ENCODE peak calls at places on chromosomes 6 and 20, in eight cellular contexts. B is cardiac muscle cell, D is WTC11, A is B cell, F is breast epithelium, W is choroid plexus epithelial cell, T is RWPE1, L is lung. O is an unnamed sample.

GRCh38 chr6:111646942-111647341 is 41.3 kb upstream of the TRAF3IP2 start:
- DNase-seq in B (no peak), D (no peak), A (no peak), F (no peak), W (peak; percentile 93), T (no peak), L (no peak), O (peak; percentile 19)

GRCh38 chr20:23492292-23492691 is 1.4 kb downstream of the CST8 start:
- DNase-seq in B (no peak), D (no peak), A (no peak), F (no peak), W (no peak), T (no peak), L (no peak), O (no peak)

GRCh38 chr20:58714340-58714922 is 21.8 kb downstream of the NPEPL1 start:
- DNase-seq in B (no peak), D (peak; percentile 9), A (no peak), F (no peak), W (no peak), T (no peak), L (peak; percentile 25), O (no peak)

GRCh38 chr6:109877028-109877726 is 100.9 kb upstream of the GPR6 start:
- DNase-seq in B (no peak), D (no peak), A (no peak), F (no peak), W (no peak), T (no peak), L (no peak), O (no peak)

GRCh38 chr20:57505991-57506390 is 18.9 kb downstream of the CTCFL start:
- DNase-seq in B (no peak), D (no peak), A (no peak), F (no peak), W (no peak), T (no peak), L (no peak), O (no peak)

GRCh38 chr6:34041385-34041784 is 104.5 kb downstream of the GRM4 start:
- DNase-seq in B (no peak), D (no peak), A (no peak), F (no peak), W (no peak), T (no peak), L (no peak), O (no peak)

GRCh38 chr6:163533443-163533842 is 118.9 kb downstream of the QKI start:
- DNase-seq in B (no peak), D (no peak), A (no peak), F (no peak), W (peak; percentile 98), T (peak; percentile 66), L (no peak), O (peak; percentile 87)

GRCh38 chr6:135170849-135171248 is 10.3 kb upstream of the MYB start:
- DNase-seq in B (no peak), D (no peak), A (no peak), F (no peak), W (no peak), T (no peak), L (no peak), O (no peak)

GRCh38 chr6:69570126-69570525 is 226.7 kb downstream of the LMBRD1 start:
- DNase-seq in B (no peak), D (no peak), A (no peak), F (no peak), W (peak; percentile 2), T (no peak), L (no peak), O (no peak)

GRCh38 chr6:169646906-169647567 is 54.8 kb downstream of the WDR27 start:
- DNase-seq in B (peak; percentile 80), D (no peak), A (no peak), F (no peak), W (no peak), T (no peak), L (peak; percentile 58), O (no peak)

DNA sequence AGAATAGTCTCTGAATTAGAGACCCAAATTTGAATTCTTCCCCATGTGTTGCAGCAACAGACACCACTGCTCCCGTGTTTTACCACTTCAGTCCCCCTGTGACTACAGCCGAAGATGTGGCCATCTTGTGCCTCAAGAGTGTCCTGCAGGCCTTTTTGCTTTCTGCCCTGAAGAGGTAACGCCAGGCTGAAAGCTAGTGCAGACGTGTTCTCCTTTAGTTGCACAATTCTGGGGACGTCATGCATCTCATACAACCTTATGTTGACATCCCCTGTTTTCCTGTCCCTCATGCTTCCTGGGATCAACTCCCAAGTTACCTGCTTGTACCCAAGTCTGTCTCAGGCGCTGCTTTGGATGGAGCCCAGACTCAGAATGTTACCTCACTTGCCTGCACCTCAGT is 69.1 kb upstream of the SLC22A23 start:
- DNase-seq in B (no peak), D (no peak), A (no peak), F (no peak), W (no peak), T (no peak), L (no peak), O (no peak)
- TF ChIP-seq CTCF in B (no peak), D (no peak), A (no peak), F (no peak), W (no peak), T (no peak), L (no peak), O (no peak)

GRCh38 chr6:6725834-6726194 is 137.3 kb downstream of the LY86 start:
- DNase-seq in B (no peak), D (no peak), A (no peak), F (no peak), W (no peak), T (no peak), L (no peak), O (no peak)

GRCh38 chr6:6723316-6723715 is 134.8 kb downstream of the LY86 start:
- DNase-seq in B (no peak), D (no peak), A (no peak), F (no peak), W (no peak), T (no peak), L (no peak), O (no peak)

GRCh38 chr6:6725120-6725833 is 136.8 kb downstream of the LY86 start:
- DNase-seq in B (no peak), D (peak; percentile 60), A (no peak), F (no peak), W (no peak), T (no peak), L (no peak), O (no peak)

GRCh38 chr6:6723792-6724318 is 135.3 kb downstream of the LY86 start:
- DNase-seq in B (no peak), D (no peak), A (no peak), F (no peak), W (no peak), T (no peak), L (no peak), O (no peak)

DNA sequence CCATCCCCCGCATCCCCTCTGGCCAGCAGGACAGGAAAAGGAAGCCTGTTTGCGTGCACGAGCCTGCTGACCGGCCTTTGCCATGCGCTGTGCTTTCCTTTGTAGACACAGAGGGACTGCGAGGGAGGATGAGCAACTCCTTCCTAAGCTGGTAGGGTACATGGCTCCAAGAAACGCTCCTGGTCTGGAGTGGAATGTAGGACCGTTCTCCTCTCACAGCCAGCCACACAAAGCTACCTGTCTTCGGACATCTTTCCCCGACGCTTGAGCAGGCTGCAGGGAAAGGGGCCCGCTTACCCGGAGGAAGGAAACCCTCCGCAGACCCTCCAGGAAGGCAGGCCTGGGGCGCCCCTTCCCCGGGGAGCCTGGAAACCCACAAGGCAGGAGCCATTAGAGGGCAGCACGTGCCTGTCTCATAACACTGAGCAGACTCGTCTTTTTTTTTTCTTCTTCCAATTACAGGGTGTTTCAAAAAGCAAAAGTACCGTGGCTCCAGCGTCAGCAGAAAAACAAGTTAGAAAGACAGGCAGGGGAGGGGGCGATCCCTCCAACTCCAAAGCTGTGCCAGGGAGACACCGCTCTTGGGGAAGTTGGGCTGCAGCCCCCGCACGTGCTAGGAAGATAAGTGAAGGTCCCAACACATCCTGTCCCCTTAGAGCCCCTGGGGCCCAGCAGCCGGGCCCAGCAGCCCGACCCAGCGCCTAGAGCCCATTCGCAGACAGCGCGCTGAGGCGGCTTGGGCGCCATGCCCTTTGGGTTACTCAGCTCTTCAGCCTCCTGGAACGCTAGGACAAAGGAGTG is 136.0 kb downstream of the LY86 start:
- DNase-seq in B (peak; percentile 85), D (peak; percentile 76), A (peak; percentile 64), F (peak; percentile 60), W (peak; percentile 87), T (peak; percentile 67), L (peak; percentile 63), O (peak; percentile 39)
- TF ChIP-seq CTCF in B (peak; percentile 67), D (peak; percentile 17), A (peak; percentile 67), F (peak; percentile 52), W (peak; percentile 72), T (peak; percentile 83), L (peak; percentile 23), O (peak; percentile 79)

DNA sequence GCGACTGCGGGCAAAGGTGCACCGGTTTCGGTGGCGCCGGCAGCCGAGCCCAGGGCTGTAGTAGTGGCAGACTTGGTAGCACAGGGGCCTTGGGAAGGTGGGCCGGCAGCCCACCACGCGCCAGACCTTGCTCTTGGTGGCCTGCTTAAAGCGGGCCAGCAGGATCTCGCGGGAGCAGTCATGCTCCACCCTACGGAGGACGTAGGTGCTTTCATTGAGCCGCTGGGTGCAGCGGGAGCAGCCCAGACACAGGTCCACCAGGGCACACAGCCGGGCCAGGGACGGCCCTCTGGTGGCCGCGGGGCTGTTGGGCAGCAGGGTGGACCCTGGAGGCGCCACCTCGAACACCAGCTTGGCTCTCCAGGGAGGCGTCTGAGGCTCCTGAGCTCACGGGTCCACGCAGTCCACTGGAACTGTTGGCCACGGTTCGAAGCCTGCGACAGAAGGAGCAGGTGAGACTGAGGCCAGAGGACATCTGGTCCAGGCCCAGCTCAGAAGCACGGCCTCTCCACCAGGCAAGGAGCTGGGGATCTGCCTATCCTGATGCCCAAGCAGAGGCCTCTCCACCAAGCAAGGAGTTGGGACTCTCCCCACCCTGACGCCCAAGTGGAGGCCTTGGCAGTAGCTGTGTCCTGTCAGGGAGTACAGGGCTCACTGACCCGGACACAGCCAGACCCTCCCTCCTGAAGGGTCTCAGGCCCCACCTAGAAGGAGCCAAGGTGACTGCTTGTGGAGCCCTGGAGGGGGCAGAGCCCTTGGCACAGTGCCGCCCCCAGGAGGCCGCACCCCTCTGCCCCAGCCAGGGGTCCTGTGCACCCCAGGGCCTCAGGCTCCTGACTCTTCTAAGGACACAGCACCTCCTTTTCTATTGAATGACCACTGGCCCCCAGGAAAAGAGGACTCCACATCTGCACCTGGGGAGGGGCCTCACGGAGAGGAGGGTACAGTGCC is 976 bp downstream of the HELZ2 start:
- DNase-seq in B (no peak), D (peak; percentile 38), A (no peak), F (no peak), W (no peak), T (no peak), L (no peak), O (no peak)
- TF ChIP-seq CTCF in B (peak; percentile 14), D (no peak), A (no peak), F (no peak), W (peak; percentile 31), T (no peak), L (no peak), O (peak; percentile 53)

GRCh38 chr6:14584450-14584849 is 466.9 kb downstream of the CD83 start:
- DNase-seq in B (no peak), D (no peak), A (no peak), F (no peak), W (peak; percentile 39), T (no peak), L (no peak), O (no peak)
- TF ChIP-seq CTCF in B (peak; percentile 9), D (no peak), A (no peak), F (peak; percentile 20), W (peak; percentile 41), T (no peak), L (no peak), O (no peak)

GRCh38 chr6:95084867-95085266 is 492.5 kb upstream of the MANEA start:
- DNase-seq in B (no peak), D (no peak), A (no peak), F (no peak), W (no peak), T (no peak), L (no peak), O (no peak)
- TF ChIP-seq CTCF in B (no peak), D (no peak), A (no peak), F (no peak), W (no peak), T (no peak), L (no peak), O (no peak)